ENCODE peak calls at places on chromosomes 12 and 14, in six cellular contexts. B is T-helper 9 cell; U is activated naive CD8-positive, alpha-beta T cell treated with anti-CD3 and anti-CD28 coated beads, Interleukin-2, amount 50 U/mL, for 24 hours; F is activated CD4-positive, alpha-beta T cell treated with anti-CD3 and anti-CD28 coated beads, Interleukin-2, amount 50 U/mL, for 1 hour; R is T-helper 2 cell; Q is H54. N is an unnamed sample.

GRCh38 chr12:122523280-122523679 is 3.5 kb downstream of the RSRC2 start:
- DNase-seq in B (no peak), U (no peak), F (no peak), R (no peak), Q (no peak), N (no peak)

GRCh38 chr12:98151105-98151504 is 364.3 kb upstream of the TMPO start:
- DNase-seq in B (no peak), U (no peak), F (no peak), R (no peak), Q (no peak), N (no peak)

GRCh38 chr12:79997115-79997805 is 62.4 kb upstream of the PPP1R12A start:
- DNase-seq in B (no peak), U (no peak), F (no peak), R (no peak), Q (no peak), N (no peak)

GRCh38 chr12:43453761-43454160 is 98.2 kb downstream of the ADAMTS20 start:
- DNase-seq in B (no peak), U (no peak), F (no peak), R (no peak), Q (no peak), N (no peak)

GRCh38 chr12:98422359-98422758 is 93.0 kb upstream of the TMPO start:
- DNase-seq in B (no peak), U (no peak), F (no peak), R (no peak), Q (no peak), N (no peak)

GRCh38 chr12:97267803-97268202 is 194.8 kb upstream of the RMST start:
- DNase-seq in B (no peak), U (no peak), F (no peak), R (no peak), Q (no peak), N (no peak)

GRCh38 chr14:68685419-68686211 is 107.3 kb downstream of the ZFP36L1 start:
- DNase-seq in B (peak; percentile 70), U (peak; percentile 71), F (peak; percentile 76), R (peak; percentile 57), Q (no peak), N (peak; percentile 87)

GRCh38 chr14:38867561-38868150 is 235.4 kb downstream of the SEC23A start:
- DNase-seq in B (peak; percentile 42), U (peak; percentile 59), F (peak; percentile 40), R (peak; percentile 9), Q (peak; percentile 4), N (peak; percentile 42)

GRCh38 chr12:96242597-96242996 is 48.4 kb downstream of the ELK3 start:
- DNase-seq in B (peak; percentile 38), U (no peak), F (no peak), R (no peak), Q (no peak), N (no peak)